ENCODE peak calls at places on chromosomes 7 and 10, in five cellular contexts. One of them, this sample, is unnamed.

GRCh38 chr7:143049380-143049779 is 2.8 kb upstream of the OR6V1 start:
- DNase-seq in adrenal gland: no peak
- DNase-seq in testis: no peak
- DNase-seq in H1: no peak
- DNase-seq in tibial nerve: no peak
- DNase-seq in this sample: no peak

GRCh38 chr10:72353028-72353962 is 1.4 kb downstream of the DNAJB12 start:
- DNase-seq in H1: no peak
- DNase-seq in tibial nerve: no peak
- DNase-seq in testis: peak
- DNase-seq in adrenal gland: peak
- DNase-seq in this sample: no peak

GRCh38 chr7:3244241-3244814 is 56.7 kb upstream of the SDK1 start:
- DNase-seq in tibial nerve: no peak
- DNase-seq in H1: no peak
- DNase-seq in adrenal gland: no peak
- DNase-seq in testis: no peak
- DNase-seq in this sample: no peak

GRCh38 chr10:48608279-48608681 is 3.4 kb upstream of the ARHGAP22 start:
- DNase-seq in adrenal gland: no peak
- DNase-seq in H1: peak
- DNase-seq in testis: peak
- DNase-seq in tibial nerve: no peak
- DNase-seq in this sample: peak

GRCh38 chr10:116809528-116810500 is 39.5 kb upstream of the ENO4 start:
- DNase-seq in adrenal gland: no peak
- DNase-seq in tibial nerve: no peak
- DNase-seq in H1: peak
- DNase-seq in testis: peak
- DNase-seq in this sample: peak

GRCh38 chr10:121084029-121084674 is 233.0 kb downstream of the WDR11 start:
- DNase-seq in H1: no peak
- DNase-seq in tibial nerve: no peak
- DNase-seq in adrenal gland: peak
- DNase-seq in testis: no peak
- DNase-seq in this sample: no peak

GRCh38 chr10:134743-135600 is at the start of gene ZMYND11:
- DNase-seq in testis: peak
- DNase-seq in H1: peak
- DNase-seq in tibial nerve: peak
- DNase-seq in adrenal gland: peak
- DNase-seq in this sample: peak

GRCh38 chr10:72020914-72021754 is 56.9 kb downstream of the CHST3 start:
- DNase-seq in H1: no peak
- DNase-seq in tibial nerve: no peak
- DNase-seq in testis: no peak
- DNase-seq in adrenal gland: no peak
- DNase-seq in this sample: no peak

GRCh38 chr7:18843979-18844378 is 273.5 kb downstream of the TWIST1 start:
- DNase-seq in testis: no peak
- DNase-seq in H1: no peak
- DNase-seq in adrenal gland: no peak
- DNase-seq in tibial nerve: no peak
- DNase-seq in this sample: no peak
- TF ChIP-seq POLR2A in testis: no peak
- TF ChIP-seq POLR2A in H1: no peak
- TF ChIP-seq POLR2A in adrenal gland: no peak
- TF ChIP-seq POLR2A in tibial nerve: no peak
- TF ChIP-seq POLR2A in this sample: no peak

GRCh38 chr10:91034494-91035157 is 113.7 kb upstream of the ANKRD1 start:
- DNase-seq in tibial nerve: peak
- DNase-seq in H1: no peak
- DNase-seq in adrenal gland: peak
- DNase-seq in testis: peak
- DNase-seq in this sample: peak
- H3K27ac ChIP-seq in tibial nerve: peak
- H3K27ac ChIP-seq in H1: no peak
- H3K27ac ChIP-seq in adrenal gland: no peak
- H3K27ac ChIP-seq in testis: no peak
- H3K27ac ChIP-seq in this sample: no peak

GRCh38 chr10:35194906-35195305 is 68.3 kb downstream of the CREM start:
- DNase-seq in adrenal gland: no peak
- DNase-seq in tibial nerve: no peak
- DNase-seq in testis: no peak
- DNase-seq in H1: no peak
- DNase-seq in this sample: no peak

GRCh38 chr10:35191523-35191922 is 64.9 kb downstream of the CREM start:
- DNase-seq in testis: peak
- DNase-seq in adrenal gland: peak
- DNase-seq in H1: no peak
- DNase-seq in tibial nerve: peak
- DNase-seq in this sample: no peak

GRCh38 chr10:35192645-35193249 is 66.1 kb downstream of the CREM start:
- DNase-seq in H1: no peak
- DNase-seq in tibial nerve: no peak
- DNase-seq in testis: no peak
- DNase-seq in adrenal gland: peak
- DNase-seq in this sample: no peak

GRCh38 chr10:35194471-35194870 is 67.8 kb downstream of the CREM start:
- DNase-seq in testis: no peak
- DNase-seq in adrenal gland: no peak
- DNase-seq in H1: no peak
- DNase-seq in tibial nerve: no peak
- DNase-seq in this sample: no peak

GRCh38 chr10:35195361-35196306 is 69.0 kb downstream of the CREM start:
- DNase-seq in H1: no peak
- DNase-seq in testis: peak
- DNase-seq in adrenal gland: peak
- DNase-seq in tibial nerve: peak
- DNase-seq in this sample: peak
- TF ChIP-seq POLR2A in H1: peak
- TF ChIP-seq POLR2A in testis: no peak
- TF ChIP-seq POLR2A in adrenal gland: peak
- TF ChIP-seq POLR2A in tibial nerve: peak
- TF ChIP-seq POLR2A in this sample: no peak

GRCh38 chr10:24453404-24453830 is 244.5 kb downstream of the KIAA1217 start:
- DNase-seq in H1: no peak
- DNase-seq in testis: no peak
- DNase-seq in adrenal gland: no peak
- DNase-seq in tibial nerve: no peak
- DNase-seq in this sample: no peak

GRCh38 chr10:24459836-24460235 is 250.9 kb downstream of the KIAA1217 start:
- DNase-seq in adrenal gland: no peak
- DNase-seq in H1: no peak
- DNase-seq in testis: no peak
- DNase-seq in tibial nerve: no peak
- DNase-seq in this sample: no peak

GRCh38 chr10:24457661-24458318 is 248.9 kb downstream of the KIAA1217 start:
- DNase-seq in testis: no peak
- DNase-seq in H1: no peak
- DNase-seq in tibial nerve: no peak
- DNase-seq in adrenal gland: no peak
- DNase-seq in this sample: no peak

GRCh38 chr10:24453973-24454372 is 245.0 kb downstream of the KIAA1217 start:
- DNase-seq in testis: no peak
- DNase-seq in H1: no peak
- DNase-seq in tibial nerve: no peak
- DNase-seq in adrenal gland: no peak
- DNase-seq in this sample: no peak

DNA sequence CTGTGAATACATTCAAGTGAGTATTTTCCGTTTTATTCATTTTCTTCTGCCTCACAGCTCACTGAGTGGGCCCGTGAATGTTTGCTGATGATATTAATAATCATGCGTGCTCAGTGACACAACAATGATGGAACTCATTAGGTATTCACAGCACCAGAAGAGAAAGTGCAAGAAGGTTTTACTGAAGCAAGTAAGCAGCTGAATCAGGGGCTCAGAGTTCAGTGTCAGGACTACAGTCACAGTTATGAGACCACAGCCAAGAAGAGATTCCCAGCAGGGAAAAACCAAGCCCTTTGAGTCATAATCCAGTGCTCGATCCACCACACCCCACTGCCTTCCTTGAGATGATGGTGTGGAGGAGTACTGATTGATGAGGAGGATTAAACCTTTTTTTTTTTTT is 247.4 kb downstream of the KIAA1217 start:
- DNase-seq in testis: no peak
- DNase-seq in adrenal gland: no peak
- DNase-seq in H1: no peak
- DNase-seq in tibial nerve: no peak
- DNase-seq in this sample: no peak
- H3K27ac ChIP-seq in testis: peak
- H3K27ac ChIP-seq in adrenal gland: no peak
- H3K27ac ChIP-seq in H1: no peak
- H3K27ac ChIP-seq in tibial nerve: no peak
- H3K27ac ChIP-seq in this sample: no peak

GRCh38 chr7:20219446-20220292 is 2.5 kb upstream of the MACC1 start:
- DNase-seq in tibial nerve: peak
- DNase-seq in testis: peak
- DNase-seq in adrenal gland: peak
- DNase-seq in H1: no peak
- DNase-seq in this sample: peak
- TF ChIP-seq POLR2A in tibial nerve: peak
- TF ChIP-seq POLR2A in testis: no peak
- TF ChIP-seq POLR2A in adrenal gland: no peak
- TF ChIP-seq POLR2A in H1: no peak
- TF ChIP-seq POLR2A in this sample: peak

GRCh38 chr10:129868470-129869035 is 95.5 kb downstream of the EBF3 start:
- DNase-seq in testis: no peak
- DNase-seq in H1: no peak
- DNase-seq in tibial nerve: no peak
- DNase-seq in adrenal gland: no peak
- DNase-seq in this sample: no peak
- H3K27ac ChIP-seq in testis: no peak
- H3K27ac ChIP-seq in H1: no peak
- H3K27ac ChIP-seq in tibial nerve: no peak
- H3K27ac ChIP-seq in adrenal gland: no peak
- H3K27ac ChIP-seq in this sample: no peak

DNA sequence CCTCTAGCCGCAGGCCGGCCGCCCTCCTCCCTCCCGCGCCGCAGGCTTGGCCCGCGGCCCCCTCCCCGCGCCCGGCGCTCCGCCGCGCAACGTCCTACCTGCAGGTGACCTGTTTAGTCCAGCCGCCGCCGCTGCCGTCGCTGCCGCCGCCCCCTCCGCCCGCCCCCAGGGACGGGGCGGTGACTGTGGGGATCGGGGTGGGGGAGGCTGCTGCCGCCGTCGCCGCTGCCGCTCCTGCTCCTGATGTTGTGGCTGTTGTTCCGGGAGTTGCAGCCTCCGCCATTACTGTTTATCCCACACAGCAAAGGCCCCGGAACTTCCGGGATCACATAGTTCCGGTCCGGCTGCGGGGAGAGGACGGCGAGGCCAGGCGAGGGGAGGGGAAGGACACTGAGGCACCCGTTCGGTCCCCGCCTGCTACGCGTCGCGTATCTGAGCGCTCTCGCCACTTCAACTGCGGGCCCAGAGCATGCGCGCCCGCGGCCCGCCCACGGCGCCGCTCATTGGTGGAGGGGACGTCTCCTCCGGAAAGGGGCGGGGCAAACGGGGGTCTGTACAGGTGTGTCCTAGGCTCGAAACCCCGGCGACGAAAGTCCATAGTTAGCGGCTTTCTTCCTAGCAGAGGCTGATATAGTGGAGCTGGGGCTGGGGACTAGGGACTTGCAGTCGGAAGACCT is at the start of gene MKRN1:
- DNase-seq in H1: peak
- DNase-seq in tibial nerve: peak
- DNase-seq in testis: peak
- DNase-seq in adrenal gland: peak
- DNase-seq in this sample: peak
- TF ChIP-seq POLR2A in H1: peak
- TF ChIP-seq POLR2A in tibial nerve: peak
- TF ChIP-seq POLR2A in testis: peak
- TF ChIP-seq POLR2A in adrenal gland: peak
- TF ChIP-seq POLR2A in this sample: peak

GRCh38 chr10:30535677-30536076 is 93.9 kb downstream of the LYZL2 start:
- DNase-seq in H1: no peak
- DNase-seq in testis: no peak
- DNase-seq in tibial nerve: no peak
- DNase-seq in adrenal gland: no peak
- DNase-seq in this sample: no peak

GRCh38 chr10:30536578-30536977 is 93.0 kb downstream of the LYZL2 start:
- DNase-seq in adrenal gland: no peak
- DNase-seq in tibial nerve: no peak
- DNase-seq in H1: no peak
- DNase-seq in testis: no peak
- DNase-seq in this sample: no peak

GRCh38 chr10:30540286-30540685 is 89.3 kb downstream of the LYZL2 start:
- DNase-seq in testis: no peak
- DNase-seq in tibial nerve: no peak
- DNase-seq in adrenal gland: no peak
- DNase-seq in H1: no peak
- DNase-seq in this sample: no peak

GRCh38 chr10:30538086-30538485 is 91.5 kb downstream of the LYZL2 start:
- DNase-seq in tibial nerve: no peak
- DNase-seq in H1: no peak
- DNase-seq in testis: no peak
- DNase-seq in adrenal gland: no peak
- DNase-seq in this sample: no peak

DNA sequence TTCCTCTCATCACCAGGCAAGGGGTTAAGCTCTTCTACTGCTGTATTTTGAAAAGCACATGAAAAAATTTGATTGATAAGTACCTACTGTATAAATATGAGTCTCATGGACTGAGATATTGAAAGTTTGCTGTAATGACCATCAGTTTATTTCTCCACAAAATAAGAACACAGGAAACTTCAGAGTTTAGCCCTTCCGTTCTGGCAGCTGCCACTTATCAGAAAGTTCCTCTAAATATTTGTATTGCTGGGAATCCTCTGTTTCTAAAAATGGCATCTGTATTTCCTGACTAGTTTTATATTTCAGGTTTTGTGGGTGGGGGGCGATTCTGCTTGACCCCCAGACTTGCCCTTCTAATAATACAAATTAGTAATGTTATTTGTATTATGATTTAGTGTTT is 92.0 kb downstream of the LYZL2 start:
- DNase-seq in testis: no peak
- DNase-seq in H1: no peak
- DNase-seq in adrenal gland: no peak
- DNase-seq in tibial nerve: no peak
- DNase-seq in this sample: no peak
- H3K27ac ChIP-seq in testis: peak
- H3K27ac ChIP-seq in H1: no peak
- H3K27ac ChIP-seq in adrenal gland: no peak
- H3K27ac ChIP-seq in tibial nerve: peak
- H3K27ac ChIP-seq in this sample: no peak

GRCh38 chr10:92290837-92291609 is at the start of the genes CPEB3 and MARCHF5:
- DNase-seq in tibial nerve: peak
- DNase-seq in testis: peak
- DNase-seq in adrenal gland: peak
- DNase-seq in H1: peak
- DNase-seq in this sample: peak
- TF ChIP-seq POLR2A in tibial nerve: peak
- TF ChIP-seq POLR2A in testis: peak
- TF ChIP-seq POLR2A in adrenal gland: peak
- TF ChIP-seq POLR2A in H1: peak
- TF ChIP-seq POLR2A in this sample: peak